ENCODE peak calls at places on chromosomes 2 and 18, in four cellular contexts. One of them, this sample, is unnamed.

GRCh38 chr2:231190531-231191197 is 7.8 kb upstream of the ARMC9 start:
- DNase-seq in left colon: peak
- DNase-seq in amniotic stem cell: no peak
- DNase-seq in stimulated activated CD8-positive, alpha-beta memory T cell treated with anti-CD3 and anti-CD28 coated beads, Interleukin-15, amount 100 ng/mL, for 1 hour: no peak
- DNase-seq in this sample: no peak

GRCh38 chr2:168137510-168138180 is 109.8 kb downstream of the STK39 start:
- DNase-seq in stimulated activated CD8-positive, alpha-beta memory T cell treated with anti-CD3 and anti-CD28 coated beads, Interleukin-15, amount 100 ng/mL, for 1 hour: no peak
- DNase-seq in left colon: no peak
- DNase-seq in amniotic stem cell: no peak
- DNase-seq in this sample: no peak

GRCh38 chr2:143558665-143559064 is 429.4 kb downstream of the ARHGAP15 start:
- DNase-seq in amniotic stem cell: peak
- DNase-seq in stimulated activated CD8-positive, alpha-beta memory T cell treated with anti-CD3 and anti-CD28 coated beads, Interleukin-15, amount 100 ng/mL, for 1 hour: no peak
- DNase-seq in left colon: no peak
- DNase-seq in this sample: no peak

GRCh38 chr2:174656671-174657171 is 59.1 kb upstream of the WIPF1 start:
- DNase-seq in amniotic stem cell: no peak
- DNase-seq in stimulated activated CD8-positive, alpha-beta memory T cell treated with anti-CD3 and anti-CD28 coated beads, Interleukin-15, amount 100 ng/mL, for 1 hour: no peak
- DNase-seq in left colon: no peak
- DNase-seq in this sample: no peak

GRCh38 chr2:67917332-67918054 is 145.3 kb downstream of the C1D start:
- DNase-seq in amniotic stem cell: peak
- DNase-seq in left colon: no peak
- DNase-seq in stimulated activated CD8-positive, alpha-beta memory T cell treated with anti-CD3 and anti-CD28 coated beads, Interleukin-15, amount 100 ng/mL, for 1 hour: no peak
- DNase-seq in this sample: no peak

GRCh38 chr18:46406539-46406932 is 250.5 kb downstream of the LOXHD1 start:
- DNase-seq in stimulated activated CD8-positive, alpha-beta memory T cell treated with anti-CD3 and anti-CD28 coated beads, Interleukin-15, amount 100 ng/mL, for 1 hour: no peak
- DNase-seq in amniotic stem cell: no peak
- DNase-seq in left colon: no peak
- DNase-seq in this sample: no peak

GRCh38 chr2:77512521-77512920 is 9.7 kb downstream of the LRRTM4 start:
- DNase-seq in left colon: no peak
- DNase-seq in stimulated activated CD8-positive, alpha-beta memory T cell treated with anti-CD3 and anti-CD28 coated beads, Interleukin-15, amount 100 ng/mL, for 1 hour: no peak
- DNase-seq in amniotic stem cell: no peak
- DNase-seq in this sample: no peak

GRCh38 chr2:69456950-69457445 is 19.8 kb upstream of the NFU1 start:
- DNase-seq in amniotic stem cell: no peak
- DNase-seq in left colon: no peak
- DNase-seq in stimulated activated CD8-positive, alpha-beta memory T cell treated with anti-CD3 and anti-CD28 coated beads, Interleukin-15, amount 100 ng/mL, for 1 hour: no peak
- DNase-seq in this sample: no peak

GRCh38 chr2:216619411-216620393 is 13.5 kb upstream of the IGFBP2 start:
- DNase-seq in stimulated activated CD8-positive, alpha-beta memory T cell treated with anti-CD3 and anti-CD28 coated beads, Interleukin-15, amount 100 ng/mL, for 1 hour: no peak
- DNase-seq in left colon: no peak
- DNase-seq in amniotic stem cell: no peak
- DNase-seq in this sample: no peak

GRCh38 chr18:79950440-79951341 is 762 bp downstream of the SLC66A2 start:
- DNase-seq in amniotic stem cell: no peak
- DNase-seq in left colon: peak
- DNase-seq in stimulated activated CD8-positive, alpha-beta memory T cell treated with anti-CD3 and anti-CD28 coated beads, Interleukin-15, amount 100 ng/mL, for 1 hour: no peak
- DNase-seq in this sample: no peak

GRCh38 chr18:48408727-48409590 is at the start of gene ZBTB7C:
- DNase-seq in stimulated activated CD8-positive, alpha-beta memory T cell treated with anti-CD3 and anti-CD28 coated beads, Interleukin-15, amount 100 ng/mL, for 1 hour: no peak
- DNase-seq in left colon: peak
- DNase-seq in amniotic stem cell: no peak
- DNase-seq in this sample: no peak

GRCh38 chr2:3097804-3098203 is 279.8 kb downstream of the EIPR1 start:
- DNase-seq in amniotic stem cell: no peak
- DNase-seq in left colon: no peak
- DNase-seq in stimulated activated CD8-positive, alpha-beta memory T cell treated with anti-CD3 and anti-CD28 coated beads, Interleukin-15, amount 100 ng/mL, for 1 hour: no peak
- DNase-seq in this sample: no peak

GRCh38 chr2:1686784-1687105 is 57.6 kb downstream of the PXDN start:
- DNase-seq in amniotic stem cell: peak
- DNase-seq in left colon: no peak
- DNase-seq in stimulated activated CD8-positive, alpha-beta memory T cell treated with anti-CD3 and anti-CD28 coated beads, Interleukin-15, amount 100 ng/mL, for 1 hour: no peak
- DNase-seq in this sample: no peak

GRCh38 chr2:134205087-134205486 is 48.8 kb upstream of the MGAT5 start:
- DNase-seq in left colon: no peak
- DNase-seq in amniotic stem cell: no peak
- DNase-seq in stimulated activated CD8-positive, alpha-beta memory T cell treated with anti-CD3 and anti-CD28 coated beads, Interleukin-15, amount 100 ng/mL, for 1 hour: no peak
- DNase-seq in this sample: no peak

GRCh38 chr2:21258082-21258481 is 134.3 kb downstream of the TDRD15 start:
- DNase-seq in amniotic stem cell: no peak
- DNase-seq in stimulated activated CD8-positive, alpha-beta memory T cell treated with anti-CD3 and anti-CD28 coated beads, Interleukin-15, amount 100 ng/mL, for 1 hour: no peak
- DNase-seq in left colon: no peak
- DNase-seq in this sample: no peak

GRCh38 chr2:1552611-1553010 is 139.3 kb downstream of the TPO start:
- DNase-seq in amniotic stem cell: no peak
- DNase-seq in stimulated activated CD8-positive, alpha-beta memory T cell treated with anti-CD3 and anti-CD28 coated beads, Interleukin-15, amount 100 ng/mL, for 1 hour: no peak
- DNase-seq in left colon: no peak
- DNase-seq in this sample: no peak

GRCh38 chr2:164960159-164960558 is 4.8 kb upstream of the SLC38A11 start:
- DNase-seq in left colon: no peak
- DNase-seq in amniotic stem cell: no peak
- DNase-seq in stimulated activated CD8-positive, alpha-beta memory T cell treated with anti-CD3 and anti-CD28 coated beads, Interleukin-15, amount 100 ng/mL, for 1 hour: no peak
- DNase-seq in this sample: no peak

GRCh38 chr2:225468131-225468530 is 68.6 kb downstream of the NYAP2 start:
- DNase-seq in amniotic stem cell: no peak
- DNase-seq in stimulated activated CD8-positive, alpha-beta memory T cell treated with anti-CD3 and anti-CD28 coated beads, Interleukin-15, amount 100 ng/mL, for 1 hour: no peak
- DNase-seq in left colon: no peak
- DNase-seq in this sample: no peak

GRCh38 chr2:14626873-14627272 is 5.6 kb upstream of the LRATD1 start:
- DNase-seq in amniotic stem cell: no peak
- DNase-seq in left colon: peak
- DNase-seq in stimulated activated CD8-positive, alpha-beta memory T cell treated with anti-CD3 and anti-CD28 coated beads, Interleukin-15, amount 100 ng/mL, for 1 hour: no peak
- DNase-seq in this sample: no peak

GRCh38 chr2:23385748-23386421 is 906 bp downstream of the KLHL29 start:
- DNase-seq in stimulated activated CD8-positive, alpha-beta memory T cell treated with anti-CD3 and anti-CD28 coated beads, Interleukin-15, amount 100 ng/mL, for 1 hour: no peak
- DNase-seq in amniotic stem cell: no peak
- DNase-seq in left colon: peak
- DNase-seq in this sample: no peak

GRCh38 chr2:25301453-25302352 is 40.0 kb downstream of the DNMT3A start:
- DNase-seq in left colon: no peak
- DNase-seq in stimulated activated CD8-positive, alpha-beta memory T cell treated with anti-CD3 and anti-CD28 coated beads, Interleukin-15, amount 100 ng/mL, for 1 hour: no peak
- DNase-seq in amniotic stem cell: peak
- DNase-seq in this sample: no peak

This sample was measured in activated CD4-positive, CD25-positive, alpha-beta regulatory T cell treated with anti-CD3 and anti-CD28 coated beads, Interleukin-2, amount 50 U/mL, for 16 hours.